ENCODE peak calls at places on chromosomes 13 and 19, in ten cellular contexts. R is aorta; W is small intestine; N is hepatic stellate cell; Y is stimulated activated CD4-positive, alpha-beta T cell treated with anti-CD3 and anti-CD28 coated beads, Interleukin-15, amount 100 ng/mL, for 24 hours; L is KBM-7; D is hypothalamus; F is fibroblast of gingiva; M is germinal center; U is OCI-LY7. B is an unnamed sample.

GRCh38 chr13:64075543-64076271 is 2660.1 kb upstream of the PCDH20 start:
- DNase-seq in U (no peak), F (no peak), L (peak), Y (no peak), W (no peak), N (no peak), M (no peak), D (no peak), R (no peak), B (peak)

GRCh38 chr13:36788276-36788675 is 30.7 kb upstream of the RFXAP start:
- DNase-seq in L (no peak), W (no peak), M (no peak), D (no peak), R (no peak), Y (no peak), U (no peak), F (peak), N (no peak), B (no peak)

GRCh38 chr13:109408596-109409382 is 377.6 kb downstream of the IRS2 start:
- DNase-seq in D (no peak), M (no peak), L (no peak), W (no peak), F (peak), Y (no peak), R (no peak), U (no peak), N (no peak), B (peak)

GRCh38 chr19:1690570-1691307 is 38.3 kb upstream of the TCF3 start:
- DNase-seq in L (peak), Y (peak), D (no peak), M (peak), W (peak), R (no peak), U (peak), N (no peak), F (no peak), B (peak)

GRCh38 chr13:74929436-74929835 is 552.5 kb downstream of the TBC1D4 start:
- DNase-seq in R (no peak), F (peak), N (no peak), M (no peak), W (no peak), U (no peak), Y (no peak), D (no peak), L (no peak), B (no peak)

GRCh38 chr13:59906413-59907027 is 257.2 kb downstream of the DIAPH3 start:
- DNase-seq in L (peak), F (peak), Y (no peak), R (no peak), D (no peak), N (peak), U (peak), M (no peak), W (peak), B (peak)

GRCh38 chr13:48412100-48412556 is 785 bp downstream of the LPAR6 start:
- DNase-seq in Y (no peak), F (no peak), M (no peak), N (no peak), U (no peak), W (peak), R (no peak), L (peak), D (no peak), B (peak)

GRCh38 chr19:3075605-3076431 is 13.5 kb upstream of the TLE5 start:
- DNase-seq in L (peak), Y (peak), F (no peak), U (peak), M (peak), D (peak), R (no peak), N (peak), W (peak), B (peak)

GRCh38 chr19:8639821-8640401 is 9.5 kb downstream of the NFILZ start:
- DNase-seq in F (no peak), L (no peak), Y (no peak), W (no peak), M (no peak), R (no peak), N (no peak), U (no peak), D (no peak), B (no peak)

GRCh38 chr19:11175920-11176319 is 20.3 kb upstream of the SPC24 start:
- DNase-seq in Y (no peak), W (no peak), D (no peak), L (no peak), R (no peak), F (no peak), M (no peak), N (no peak), U (no peak), B (no peak)